ENCODE peak calls at places on chromosomes 7 and 10, in seven cellular contexts. A is HCT116, F is fibroblast of lung, R is neural progenitor cell, N is H9, V is endothelial cell of umbilical vein, I is H1. M is an unnamed sample. For H3K79me2 and H3K4me1, the result is how much of the 10 kb centered on the place peaks cover.

GRCh38 chr10:21334891-21335696 is 190.4 kb downstream of the SKIDA1 start:
- DNase-seq in A (no peak), F (peak), R (no peak), N (no peak), V (peak), I (no peak), M (peak)

GRCh38 chr10:13938940-13939339 is 352.2 kb downstream of the PRPF18 start:
- DNase-seq in A (no peak), F (no peak), R (no peak), N (no peak), V (no peak), I (no peak), M (no peak)

GRCh38 chr10:8702181-8702580 is 647.7 kb downstream of the GATA3 start:
- DNase-seq in A (no peak), F (no peak), R (no peak), N (no peak), V (no peak), I (no peak), M (no peak)

GRCh38 chr10:24784923-24785322 is 61.2 kb upstream of the ARHGAP21 start:
- DNase-seq in A (no peak), F (peak), R (no peak), N (no peak), V (no peak), I (no peak), M (no peak)

GRCh38 chr10:13865758-13866491 is 279.2 kb downstream of the PRPF18 start:
- DNase-seq in A (peak), F (peak), R (peak), N (peak), V (peak), I (no peak), M (peak)

GRCh38 chr10:104334561-104334960 is 3.7 kb downstream of the ITPRIP start:
- DNase-seq in A (no peak), F (no peak), R (no peak), N (no peak), V (no peak), I (peak), M (no peak)

GRCh38 chr10:133439517-133440461 is 14.0 kb upstream of the SCART1 start:
- DNase-seq in A (no peak), F (no peak), R (no peak), N (no peak), V (no peak), I (no peak), M (peak)

GRCh38 chr7:44059219-44060090 is 5.9 kb downstream of the PGAM2 start:
- DNase-seq in A (no peak), F (no peak), R (no peak), N (no peak), V (no peak), I (no peak), M (peak)

GRCh38 chr7:123494193-123494796 is 40.1 kb downstream of the IQUB start:
- DNase-seq in A (peak), F (peak), R (peak), N (no peak), V (peak), I (no peak), M (peak)

GRCh38 chr7:135186841-135187253 is 16.3 kb upstream of the CYREN start:
- DNase-seq in A (no peak), F (no peak), R (no peak), N (no peak), V (no peak), I (no peak), M (no peak)

GRCh38 chr7:135188298-135188984 is 17.9 kb upstream of the CYREN start:
- DNase-seq in A (no peak), F (no peak), R (no peak), N (no peak), V (no peak), I (no peak), M (no peak)

GRCh38 chr7:135189961-135190360 is 19.5 kb upstream of the CYREN start:
- DNase-seq in A (no peak), F (no peak), R (no peak), N (no peak), V (no peak), I (no peak), M (no peak)

GRCh38 chr7:135190703-135191102 is 20.2 kb upstream of the CYREN start:
- DNase-seq in A (no peak), F (no peak), R (no peak), N (no peak), V (no peak), I (no peak), M (no peak)

GRCh38 chr7:135189221-135189662 is 18.7 kb upstream of the CYREN start:
- DNase-seq in A (no peak), F (no peak), R (no peak), N (no peak), V (no peak), I (no peak), M (no peak)
- H3K79me2 ChIP-seq in A (under half), F (under half), R (under half), N (under half), V (under half), I (under half), M (under half)

DNA sequence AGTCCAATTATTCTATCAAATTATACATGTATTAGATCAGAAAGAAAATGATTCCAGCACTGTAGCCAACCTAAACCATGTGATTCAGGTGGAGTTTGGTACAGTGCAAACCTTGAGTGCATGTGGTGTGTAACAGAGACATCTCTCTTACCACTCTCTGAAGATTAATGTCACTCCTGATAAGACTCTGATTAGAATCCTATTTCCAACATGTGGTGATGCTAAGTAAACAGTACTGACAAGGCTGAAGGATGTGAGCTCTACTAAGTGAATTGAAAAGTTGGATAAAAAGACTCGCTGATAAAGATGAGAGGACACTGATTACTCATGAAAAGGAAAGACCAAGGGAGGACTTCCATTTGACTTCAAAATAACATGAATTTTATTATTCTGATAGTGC is 232.0 kb downstream of the SDK1 start:
- DNase-seq in A (no peak), F (peak), R (no peak), N (no peak), V (no peak), I (no peak), M (no peak)
- TF ChIP-seq CTCF in A (no peak), F (no peak), R (no peak), N (no peak), V (no peak), I (no peak), M (no peak)

DNA sequence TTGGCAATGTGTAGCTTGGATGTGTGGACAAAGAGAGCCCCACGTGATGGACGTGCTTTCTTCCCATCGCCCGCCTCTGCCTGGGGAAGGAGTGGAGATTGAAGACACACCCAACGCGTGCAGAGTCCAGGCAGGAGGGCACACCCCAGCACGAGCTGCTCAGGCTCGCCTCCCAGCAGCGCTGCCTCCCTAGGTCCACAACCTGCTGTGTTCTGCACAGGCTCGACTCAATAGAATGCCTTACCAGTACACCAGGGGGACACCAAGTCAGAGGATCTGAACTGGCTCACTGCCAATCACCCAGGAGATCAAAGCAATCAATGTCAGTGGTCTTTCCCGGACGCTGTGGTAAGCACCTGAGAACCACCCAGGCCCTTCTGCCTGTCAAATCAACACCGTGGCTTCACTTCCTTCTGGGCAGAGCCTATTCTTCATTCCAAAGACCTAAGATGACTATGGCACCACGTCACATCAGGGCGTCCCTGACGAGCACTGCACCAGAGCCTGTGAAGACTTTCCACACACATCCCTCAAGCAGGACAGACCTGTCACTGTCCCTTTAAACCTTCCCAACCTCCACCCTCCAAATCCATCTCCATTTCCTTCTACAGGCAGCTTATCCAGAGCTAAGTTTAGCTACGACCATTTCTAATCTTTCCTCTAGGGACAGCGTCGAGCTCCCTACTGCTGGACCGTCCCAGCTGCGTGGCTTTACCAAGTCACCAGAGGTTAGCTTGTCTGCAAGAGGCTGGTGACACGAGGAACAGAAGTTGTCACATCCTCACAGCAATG is 72.3 kb downstream of the AMZ1 start:
- DNase-seq in A (peak), F (peak), R (peak), N (peak), V (peak), I (no peak), M (peak)
- H3K4me1 ChIP-seq in A (under half), F (half or more), R (under half), N (under half), V (under half), I (under half), M (half or more)

GRCh38 chr7:148921806-148922205 is 37.7 kb upstream of the EZH2 start:
- DNase-seq in A (no peak), F (no peak), R (no peak), N (no peak), V (no peak), I (no peak), M (no peak)

GRCh38 chr7:148916186-148916585 is 32.1 kb upstream of the EZH2 start:
- DNase-seq in A (no peak), F (peak), R (no peak), N (no peak), V (no peak), I (no peak), M (peak)

GRCh38 chr7:148921189-148921588 is 37.1 kb upstream of the EZH2 start:
- DNase-seq in A (no peak), F (no peak), R (no peak), N (no peak), V (no peak), I (no peak), M (no peak)

GRCh38 chr7:148918058-148918596 is 34.0 kb upstream of the EZH2 start:
- DNase-seq in A (no peak), F (no peak), R (no peak), N (no peak), V (no peak), I (no peak), M (no peak)

GRCh38 chr7:148919859-148920258 is 35.8 kb upstream of the EZH2 start:
- DNase-seq in A (no peak), F (no peak), R (no peak), N (no peak), V (no peak), I (no peak), M (no peak)
- H3K79me2 ChIP-seq in A (under half), F (under half), R (under half), N (under half), V (under half), I (under half), M (under half)

DNA sequence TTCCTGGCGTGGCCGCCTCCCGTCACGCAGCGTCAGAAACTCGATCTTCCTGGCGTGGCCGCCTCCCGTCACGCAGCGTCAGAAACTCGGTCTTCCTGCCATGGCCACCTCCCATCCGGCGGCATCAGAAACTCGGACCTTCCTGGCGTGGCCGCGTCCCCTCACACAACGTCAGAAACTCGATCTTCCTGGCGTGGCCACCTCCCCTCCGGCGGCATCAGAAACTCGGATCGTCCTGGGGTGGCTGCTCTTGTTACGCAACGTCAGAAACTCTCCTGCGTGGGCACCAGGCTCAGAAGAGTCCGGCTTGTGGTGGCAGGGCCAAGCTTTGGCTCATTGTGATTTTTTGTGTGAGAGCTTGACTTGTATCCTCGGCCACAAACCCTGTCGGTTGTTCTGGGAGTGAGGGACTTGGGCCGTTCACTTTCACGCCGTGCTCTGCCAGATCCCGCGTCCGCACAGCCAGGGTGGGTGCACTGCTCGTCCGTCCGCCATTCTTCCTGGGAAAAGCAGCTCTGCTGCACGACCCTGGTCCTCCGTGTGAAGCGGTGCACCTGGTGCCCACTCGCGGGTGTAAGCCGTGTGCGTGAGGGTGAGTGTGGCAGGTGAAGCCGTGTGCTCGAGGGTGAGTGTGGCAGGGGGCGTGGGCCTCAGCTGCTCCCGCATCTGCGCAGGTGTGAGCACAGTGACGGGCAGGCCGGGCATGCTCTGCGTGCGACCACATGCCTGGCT is 49.4 kb upstream of the SUN1 start:
- DNase-seq in A (no peak), F (no peak), R (no peak), N (no peak), V (no peak), I (no peak), M (peak)
- TF ChIP-seq CTCF in A (no peak), F (no peak), R (no peak), N (no peak), V (no peak), I (no peak), M (no peak)